ENCODE peak calls at places on chromosomes 13 and 19, in four cellular contexts. U is heart left ventricle, E is Peyer's patch, I is body of pancreas. F is an unnamed sample. For H3K9me3, the result is how much of the 10 kb centered on the place peaks cover.

GRCh38 chr13:53005631-53006030 is 23.0 kb upstream of the OLFM4 start:
- DNase-seq in E (no peak), U (no peak), I (no peak), F (no peak)

GRCh38 chr19:33133438-33134031 is 1.6 kb downstream of the WDR88 start:
- DNase-seq in U (no peak), E (no peak), I (peak), F (no peak)

GRCh38 chr19:8143041-8143440 is 6.4 kb downstream of the FBN3 start:
- DNase-seq in I (no peak), U (no peak), E (no peak), F (no peak)

GRCh38 chr13:30196025-30196424 is 111.3 kb downstream of the KATNAL1 start:
- DNase-seq in I (peak), E (no peak), U (no peak), F (no peak)

GRCh38 chr19:47509973-47510372 is 4.9 kb downstream of the NAPA start:
- DNase-seq in U (peak), I (peak), E (no peak), F (no peak)

GRCh38 chr13:45339399-45339798 is 1.6 kb downstream of the TPT1 start:
- DNase-seq in I (no peak), U (no peak), E (no peak), F (no peak)

GRCh38 chr13:20441879-20442278 is 83.8 kb downstream of the CRYL1 start:
- DNase-seq in U (no peak), E (no peak), I (no peak), F (no peak)

GRCh38 chr19:10815007-10815531 is 20.9 kb downstream of the TMED1 start:
- DNase-seq in I (no peak), E (no peak), U (no peak), F (no peak)

GRCh38 chr13:114109646-114110045 is 22.8 kb downstream of the RASA3 start:
- DNase-seq in I (no peak), U (no peak), E (peak), F (peak)

GRCh38 chr13:40123962-40124647 is 468.6 kb downstream of the COG6 start:
- DNase-seq in U (no peak), I (no peak), E (no peak), F (no peak)

GRCh38 chr13:86765462-86765861 is 905.7 kb upstream of the SLITRK5 start:
- DNase-seq in E (no peak), U (no peak), I (no peak), F (no peak)

GRCh38 chr19:34224996-34225658 is 29.2 kb upstream of the GARRE1 start:
- DNase-seq in E (no peak), I (no peak), U (no peak), F (no peak)

GRCh38 chr13:110944121-110944967 is 29.5 kb upstream of the ANKRD10 start:
- DNase-seq in E (peak), I (peak), U (peak), F (no peak)

GRCh38 chr13:50934735-50935419 is 25.3 kb downstream of the RNASEH2B start:
- DNase-seq in U (no peak), E (no peak), I (no peak), F (no peak)

DNA sequence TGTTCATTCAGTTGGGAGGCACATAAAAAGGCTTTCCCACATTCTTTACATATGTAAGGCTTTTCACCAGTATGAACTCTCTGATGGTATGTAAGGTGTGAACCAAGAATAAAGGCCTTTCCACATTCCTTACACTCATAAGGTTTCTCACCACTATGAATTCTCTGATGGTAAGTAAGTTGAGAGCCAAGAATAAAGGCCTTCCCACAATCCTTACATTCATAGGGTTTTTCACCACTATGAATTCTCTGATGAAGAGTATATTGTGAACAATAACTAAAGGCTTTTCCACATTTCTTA is 29.3 kb downstream of the ZNF571 start:
- DNase-seq in E (no peak), U (no peak), I (no peak), F (no peak)
- H3K9me3 ChIP-seq in E (half or more), U (under half), I (under half), F (under half)

GRCh38 chr13:28819748-28820098 is 416 bp upstream of the MTUS2 start:
- DNase-seq in E (no peak), I (peak), U (peak), F (peak)

GRCh38 chr13:28820099-28821051 is at the start of gene MTUS2:
- DNase-seq in U (no peak), I (peak), E (no peak), F (no peak)

GRCh38 chr13:28822161-28822560 is 2.0 kb downstream of the MTUS2 start:
- DNase-seq in E (no peak), U (no peak), I (no peak), F (no peak)

GRCh38 chr13:28819046-28819747 is 942 bp upstream of the MTUS2 start:
- DNase-seq in U (no peak), E (no peak), I (peak), F (no peak)

GRCh38 chr13:28817204-28817603 is 2.9 kb upstream of the MTUS2 start:
- DNase-seq in I (no peak), U (no peak), E (no peak), F (no peak)
- TF ChIP-seq CTCF in I (no peak), U (no peak), E (no peak), F (no peak)

GRCh38 chr19:55085923-55086715 is 10.4 kb downstream of the EPS8L1 start:
- DNase-seq in I (no peak), U (no peak), E (no peak), F (no peak)
- H3K4me3 ChIP-seq in I (no peak), U (peak), E (peak), F (peak)

DNA sequence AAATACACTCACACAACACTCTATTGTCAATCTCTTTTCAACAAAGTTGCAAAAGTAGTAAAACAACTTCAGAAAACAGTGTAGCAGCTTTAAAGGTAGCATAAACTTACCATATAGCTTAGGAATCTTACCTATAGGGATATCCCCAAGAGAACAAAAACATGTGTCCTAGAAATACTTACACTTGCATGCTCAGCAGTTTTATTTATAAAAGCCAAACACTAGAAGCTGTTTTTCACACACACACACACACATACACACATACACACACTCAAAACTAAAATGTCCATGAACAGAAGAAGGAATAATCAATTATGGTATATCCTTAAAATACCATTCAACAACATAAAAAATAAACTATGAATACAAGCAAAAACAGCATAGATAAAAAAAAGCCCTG is 11.7 kb downstream of the ZNF773 start:
- DNase-seq in I (no peak), U (no peak), E (no peak), F (no peak)
- H3K9me3 ChIP-seq in I (under half), U (under half), E (under half), F (half or more)

DNA sequence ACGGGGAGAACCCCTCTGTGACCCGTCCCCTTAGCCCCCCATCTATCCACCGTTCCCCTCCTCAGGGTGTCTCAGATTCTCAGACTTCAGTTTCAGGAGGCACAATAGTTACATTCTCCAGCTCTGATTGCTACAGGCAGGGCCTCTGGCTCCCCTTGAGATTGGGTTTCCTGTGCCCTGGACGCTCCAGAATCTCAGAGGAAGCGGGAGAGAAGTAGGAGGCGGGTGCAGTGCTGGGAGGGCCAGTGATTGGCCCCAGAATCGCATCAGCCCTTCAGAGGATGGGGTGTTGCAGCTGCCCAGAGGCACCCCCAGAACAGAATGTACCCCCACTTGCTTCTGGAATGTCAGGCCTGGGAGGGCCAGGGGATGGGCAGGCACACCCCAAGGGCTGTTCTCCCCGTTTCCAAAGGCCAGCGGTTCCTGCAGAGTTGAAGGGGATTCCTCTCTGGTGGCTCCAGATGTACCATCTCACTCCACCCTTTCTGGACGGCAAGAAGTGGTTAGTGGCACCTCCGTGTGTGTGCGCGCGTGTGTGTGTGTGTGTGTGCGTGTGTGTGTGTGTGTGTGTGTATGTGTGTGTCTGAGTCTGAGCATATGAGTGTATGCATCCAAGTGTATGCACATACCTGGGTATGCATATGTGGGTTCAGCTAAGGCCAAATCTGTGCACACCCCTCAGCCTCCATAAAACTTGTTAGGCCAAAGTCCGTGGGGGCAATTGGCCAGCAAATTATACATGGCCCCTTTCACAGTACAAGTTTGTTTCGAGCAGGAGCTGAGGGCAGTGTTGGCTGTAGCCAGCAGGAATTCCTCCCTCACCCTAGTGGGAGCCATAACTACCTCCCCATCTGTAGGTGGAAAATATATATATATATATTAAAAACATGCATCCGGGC is 35.5 kb downstream of the LYL1 start:
- DNase-seq in E (no peak), I (no peak), U (no peak), F (no peak)
- TF ChIP-seq CTCF in E (no peak), I (no peak), U (no peak), F (no peak)

DNA sequence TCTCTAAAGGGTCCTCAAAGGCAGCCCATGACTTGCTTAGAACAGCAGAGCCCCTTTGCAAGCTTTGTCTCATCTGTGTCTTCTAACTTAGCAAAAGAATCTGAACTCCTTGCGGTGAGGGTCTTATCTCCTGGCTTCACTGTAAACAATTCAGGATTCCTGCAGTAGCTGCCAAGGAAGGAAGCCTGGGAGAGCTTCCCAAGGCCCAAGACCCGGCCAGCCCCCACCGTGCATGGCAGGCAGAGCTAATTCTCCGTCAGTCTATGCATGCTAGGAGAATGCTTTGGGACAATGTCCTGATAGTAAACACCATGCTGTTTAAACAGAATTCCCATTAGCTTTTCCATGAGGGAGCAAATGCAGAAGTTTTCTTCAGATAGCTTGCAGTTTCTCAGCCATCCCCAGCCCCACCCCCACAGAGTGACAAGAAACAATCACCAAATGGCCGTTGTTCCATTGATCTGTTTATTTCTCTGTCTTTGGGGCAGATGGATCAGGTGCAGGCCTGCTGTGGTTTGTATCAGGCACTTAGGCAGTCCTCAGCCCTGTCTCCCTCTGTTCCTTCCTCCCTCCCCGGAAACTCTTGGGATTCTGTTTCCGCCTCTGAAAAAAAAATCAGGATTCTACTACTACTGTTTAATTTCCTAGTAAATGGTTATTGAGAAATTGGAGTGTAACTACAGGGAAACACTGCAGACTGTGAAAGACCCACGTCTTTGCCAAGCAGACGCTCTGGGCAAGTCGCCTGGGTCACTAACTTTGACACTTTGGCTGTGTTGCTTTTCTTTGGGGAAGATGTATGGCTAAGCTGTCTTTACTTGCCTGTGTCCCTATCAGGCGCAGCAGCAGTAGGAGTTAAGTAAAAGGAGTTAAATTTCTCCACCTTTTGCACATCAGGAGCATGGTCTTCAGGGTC is 40.7 kb upstream of the SPATA13 start:
- DNase-seq in I (no peak), E (no peak), U (no peak), F (no peak)
- H3K4me3 ChIP-seq in I (no peak), E (no peak), U (no peak), F (no peak)

GRCh38 chr19:57719901-57720519 is 7.4 kb downstream of the ZNF671 start:
- DNase-seq in U (no peak), I (no peak), E (no peak), F (no peak)

GRCh38 chr19:57719424-57719823 is 8.0 kb downstream of the ZNF671 start:
- DNase-seq in I (no peak), U (no peak), E (no peak), F (no peak)

DNA sequence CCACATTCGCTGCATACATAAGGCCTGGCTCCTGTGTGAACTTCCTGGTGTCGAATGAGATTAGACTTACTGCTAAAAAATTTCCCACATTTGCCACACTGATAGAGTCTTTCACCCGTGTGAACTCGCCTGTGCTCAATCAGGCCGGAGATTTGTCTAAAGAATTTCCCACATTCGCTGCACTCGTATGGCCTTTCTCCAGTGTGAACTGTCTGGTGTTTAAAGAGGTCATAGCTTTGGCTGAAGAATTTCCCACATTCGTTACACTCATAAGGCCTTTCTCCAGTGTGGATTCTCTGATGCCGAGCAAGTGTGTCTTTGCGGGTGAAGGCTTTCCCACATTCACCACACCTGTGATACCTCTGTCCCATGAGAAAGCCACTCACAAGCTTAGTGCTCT is 6.5 kb downstream of the ZNF671 start:
- DNase-seq in E (no peak), I (no peak), U (no peak), F (no peak)
- H3K9me3 ChIP-seq in E (under half), I (under half), U (under half), F (half or more)